ENCODE peak calls at places on chromosome 3, in six cellular contexts. G is HCT116, Q is HepG2, U is GM12878, N is K562, M is H1. L is an unnamed sample.

GRCh38 chr3:72342450-72342849 is 505.8 kb downstream of the SHQ1 start:
- DNase-seq in N (no peak), Q (no peak), U (no peak), M (no peak), G (no peak), L (no peak)

GRCh38 chr3:109072208-109072607 is 45.7 kb downstream of the MORC1 start:
- DNase-seq in N (no peak), U (no peak), Q (no peak), G (no peak), M (no peak), L (no peak)

GRCh38 chr3:58120075-58120812 is 90.5 kb downstream of the DNASE1L3 start:
- DNase-seq in Q (no peak), G (no peak), U (no peak), N (no peak), M (no peak), L (no peak)

GRCh38 chr3:10242182-10243065 is 5.8 kb upstream of the TATDN2 start:
- DNase-seq in Q (no peak), N (no peak), G (no peak), M (no peak), U (no peak), L (no peak)

GRCh38 chr3:130772124-130772523 is 25.5 kb upstream of the PIK3R4 start:
- DNase-seq in Q (no peak), U (no peak), G (no peak), N (peak), M (no peak), L (no peak)

GRCh38 chr3:16512435-16513140 is 911 bp downstream of the RFTN1 start:
- DNase-seq in G (no peak), U (no peak), M (peak), Q (no peak), N (no peak), L (no peak)

GRCh38 chr3:12336099-12336498 is 47.2 kb downstream of the PPARG start:
- DNase-seq in U (no peak), M (no peak), N (no peak), G (no peak), Q (no peak), L (no peak)

GRCh38 chr3:32797776-32798175 is 20.0 kb upstream of the TRIM71 start:
- DNase-seq in U (no peak), G (no peak), M (no peak), Q (no peak), N (no peak), L (no peak)

GRCh38 chr3:56917740-56918568 is 116.2 kb upstream of the ARHGEF3 start:
- DNase-seq in Q (no peak), G (no peak), N (no peak), U (peak), M (no peak), L (no peak)

GRCh38 chr3:155418426-155418825 is 124.9 kb upstream of the STRIT1 start:
- DNase-seq in Q (no peak), N (no peak), M (no peak), U (no peak), G (no peak), L (no peak)

GRCh38 chr3:98961161-98962155 is 60.0 kb upstream of the DCBLD2 start:
- DNase-seq in M (no peak), N (no peak), U (no peak), G (no peak), Q (no peak), L (no peak)

GRCh38 chr3:107796786-107797185 is 274.0 kb downstream of the BBX start:
- DNase-seq in N (no peak), Q (peak), M (no peak), U (no peak), G (no peak), L (no peak)

GRCh38 chr3:110069641-110070538 is 732.5 kb upstream of the DPPA4 start:
- DNase-seq in Q (no peak), U (no peak), N (no peak), M (no peak), G (no peak), L (no peak)

GRCh38 chr3:36647423-36647853 is 116.9 kb downstream of the DCLK3 start:
- DNase-seq in M (no peak), N (no peak), U (no peak), Q (no peak), G (no peak), L (no peak)

GRCh38 chr3:31960793-31961431 is 20.1 kb downstream of the OSBPL10 start:
- DNase-seq in Q (peak), G (peak), M (peak), N (no peak), U (no peak), L (no peak)

GRCh38 chr3:42518800-42519567 is 16.5 kb downstream of the VIPR1 start:
- DNase-seq in U (no peak), Q (no peak), M (peak), G (no peak), N (peak), L (no peak)

GRCh38 chr3:8529197-8529637 is 27.6 kb downstream of the LMCD1 start:
- DNase-seq in M (no peak), N (no peak), Q (peak), G (no peak), U (no peak), L (no peak)

GRCh38 chr3:71537211-71537611 is 46.3 kb downstream of the FOXP1 start:
- DNase-seq in U (no peak), G (peak), Q (no peak), M (no peak), N (no peak), L (no peak)

GRCh38 chr3:13895155-13896105 is 15.6 kb upstream of the WNT7A start:
- DNase-seq in G (peak), U (peak), N (peak), M (peak), Q (peak), L (peak)

GRCh38 chr3:194418671-194419070 is 19.6 kb upstream of the GP5 start:
- DNase-seq in G (no peak), M (no peak), Q (no peak), U (no peak), N (no peak), L (no peak)

GRCh38 chr3:67559029-67559605 is 95.3 kb downstream of the SUCLG2 start:
- DNase-seq in G (no peak), N (no peak), Q (no peak), M (no peak), U (no peak), L (no peak)

GRCh38 chr3:18445421-18446066 is 20.4 kb upstream of the SATB1 start:
- DNase-seq in M (no peak), N (no peak), U (no peak), G (no peak), Q (no peak), L (no peak)

GRCh38 chr3:48662753-48663488 is at the start of gene CELSR3:
- DNase-seq in N (peak), U (peak), Q (peak), G (peak), M (peak), L (peak)

GRCh38 chr3:105798381-105798934 is 70.4 kb downstream of the CBLB start:
- DNase-seq in G (no peak), N (no peak), Q (no peak), M (no peak), U (peak), L (no peak)

GRCh38 chr3:54433846-54434245 is 311.5 kb downstream of the CACNA2D3 start:
- DNase-seq in N (peak), G (peak), U (no peak), Q (peak), M (peak), L (peak)

GRCh38 chr3:52090131-52090548 is 33.8 kb upstream of the DUSP7 start:
- DNase-seq in U (no peak), Q (no peak), G (peak), M (no peak), N (no peak), L (no peak)

GRCh38 chr3:82030932-82031331 is 269.5 kb upstream of the GBE1 start:
- DNase-seq in N (no peak), M (no peak), U (no peak), Q (no peak), G (no peak), L (no peak)

GRCh38 chr3:162437480-162437879 is 940.9 kb downstream of the OTOL1 start:
- DNase-seq in M (no peak), G (no peak), N (no peak), Q (no peak), U (no peak), L (no peak)

GRCh38 chr3:126102530-126102951 is 18.6 kb upstream of the SLC41A3 start:
- DNase-seq in Q (no peak), M (no peak), U (no peak), G (no peak), N (no peak), L (no peak)

GRCh38 chr3:127588675-127589577 is 1.6 kb downstream of the TPRA1 start:
- DNase-seq in Q (peak), U (no peak), M (no peak), N (peak), G (no peak), L (no peak)

GRCh38 chr3:126121632-126122031 is 37.7 kb upstream of the SLC41A3 start:
- DNase-seq in Q (no peak), N (no peak), M (peak), G (no peak), U (no peak), L (no peak)

GRCh38 chr3:189902230-189903186 is 218.2 kb downstream of the P3H2 start:
- DNase-seq in Q (no peak), U (no peak), G (no peak), M (no peak), N (no peak), L (no peak)

GRCh38 chr3:78255403-78255802 is 1215.5 kb downstream of the ROBO2 start:
- DNase-seq in M (no peak), Q (no peak), G (no peak), N (no peak), U (no peak), L (no peak)

GRCh38 chr3:187041362-187042061 is 97.8 kb downstream of the RPL39L start:
- DNase-seq in Q (peak), M (no peak), N (peak), U (no peak), G (no peak), L (no peak)

GRCh38 chr3:5188419-5189405 is 1.2 kb downstream of the EDEM1 start:
- DNase-seq in N (peak), G (no peak), Q (peak), M (peak), U (no peak), L (peak)

GRCh38 chr3:1664266-1664665 is 434.4 kb upstream of the CNTN4 start:
- DNase-seq in U (no peak), G (no peak), N (no peak), M (no peak), Q (no peak), L (no peak)
- TF ChIP-seq JUND in U (no peak), G (no peak), N (no peak), M (no peak), Q (no peak), L (no peak)

GRCh38 chr3:69944931-69945493 is 54.5 kb upstream of the SAMMSON start:
- DNase-seq in N (no peak), G (no peak), M (no peak), Q (no peak), U (no peak), L (no peak)

GRCh38 chr3:69936266-69936665 is 63.3 kb upstream of the SAMMSON start:
- DNase-seq in M (no peak), N (no peak), U (no peak), G (no peak), Q (no peak), L (no peak)

GRCh38 chr3:69941439-69942176 is 57.9 kb upstream of the SAMMSON start:
- DNase-seq in N (no peak), G (no peak), M (no peak), Q (no peak), U (no peak), L (no peak)

GRCh38 chr3:69938061-69938460 is 61.5 kb upstream of the SAMMSON start:
- DNase-seq in G (no peak), M (no peak), U (no peak), Q (no peak), N (no peak), L (no peak)

GRCh38 chr3:69941037-69941436 is 58.5 kb upstream of the SAMMSON start:
- DNase-seq in G (no peak), M (no peak), N (no peak), U (no peak), Q (no peak), L (no peak)
- TF ChIP-seq JUND in G (no peak), M (no peak), N (no peak), U (no peak), Q (no peak), L (no peak)

GRCh38 chr3:21435871-21436270 is 315.1 kb downstream of the ZNF385D start:
- DNase-seq in M (no peak), N (no peak), U (no peak), G (no peak), Q (no peak), L (no peak)
- TF ChIP-seq JUND in M (no peak), N (no peak), U (no peak), G (no peak), Q (no peak), L (no peak)

DNA sequence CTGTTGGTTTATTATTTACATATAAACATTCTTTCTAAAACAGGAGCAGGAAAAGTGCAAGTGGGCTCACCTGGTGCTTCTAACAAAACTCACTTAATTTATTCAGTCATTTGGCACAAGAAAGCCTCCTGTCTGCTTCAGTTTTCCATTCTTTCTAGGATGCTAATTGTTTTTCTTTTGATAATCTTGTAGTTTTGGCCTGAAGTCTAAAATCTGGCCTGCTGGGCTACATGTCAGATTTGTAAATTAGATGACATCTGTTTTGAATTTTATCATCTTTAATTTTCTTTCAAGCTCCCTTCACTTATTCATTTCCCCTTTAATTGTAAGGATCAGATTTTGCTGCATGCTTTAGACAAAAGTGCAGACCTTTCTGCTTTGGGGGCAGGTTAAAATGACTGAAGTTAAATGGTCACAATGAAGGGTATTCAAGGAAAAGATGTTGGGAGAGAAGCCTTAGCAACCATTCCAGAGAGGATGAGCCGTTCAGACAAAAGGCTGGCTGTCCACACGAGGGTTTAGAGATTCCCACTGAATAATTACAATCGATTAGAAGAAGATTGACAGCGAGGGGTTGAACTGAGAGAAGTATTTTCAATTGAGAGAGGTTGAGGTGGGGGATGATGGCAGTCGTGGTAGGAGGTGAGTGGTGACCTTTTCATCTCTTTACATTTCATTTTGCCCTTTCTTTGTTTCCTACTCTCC is 59.9 kb upstream of the PTX3 start:
- DNase-seq in N (no peak), G (no peak), Q (no peak), M (no peak), U (no peak), L (no peak)
- TF ChIP-seq JUND in N (no peak), G (no peak), Q (no peak), M (no peak), U (no peak), L (no peak)

DNA sequence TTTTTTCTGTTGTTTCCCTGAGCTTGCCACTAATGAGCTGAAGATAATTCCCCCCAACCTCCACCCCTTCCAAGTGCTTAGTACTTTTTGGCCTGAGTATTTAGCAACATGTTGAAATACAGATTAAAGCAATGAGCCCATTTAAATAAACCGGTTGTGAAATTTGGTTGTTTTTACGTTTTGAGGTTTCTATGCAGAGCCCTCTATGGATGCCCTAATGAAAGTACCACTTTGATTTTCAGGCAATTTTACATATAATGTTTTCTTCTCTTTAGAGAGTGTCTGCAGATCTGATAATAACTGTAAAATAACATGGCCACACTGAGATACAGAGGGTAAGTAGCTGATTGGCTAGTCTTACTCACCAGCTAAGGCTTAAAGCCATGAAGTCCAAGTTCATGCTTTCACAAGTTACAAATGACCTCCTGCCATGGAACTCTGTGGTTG is 139.4 kb upstream of the SLC7A14 start:
- DNase-seq in U (no peak), N (no peak), M (no peak), Q (no peak), G (no peak), L (no peak)
- TF ChIP-seq JUND in U (no peak), N (no peak), M (no peak), Q (no peak), G (no peak), L (no peak)